ENCODE peak calls at places on chromosomes 16 and 17, in eight cellular contexts. One of them, this sample, is unnamed.

GRCh38 chr17:55812323-55812722 is 61.5 kb downstream of the PCTP start:
- DNase-seq in fibroblast of the conjunctiva: no peak
- DNase-seq in NCI-H1417: no peak
- DNase-seq in heart right ventricle: no peak
- DNase-seq in choroid plexus epithelial cell: no peak
- DNase-seq in NCI-H510A treated with DMSO at 0.1 percent for 48 hours: no peak
- DNase-seq in stimulated activated CD8-positive, alpha-beta memory T cell treated with anti-CD3 and anti-CD28 coated beads, Interleukin-4, amount 100 ng/mL, for 4 hours: no peak
- DNase-seq in Daoy: no peak
- DNase-seq in this sample: no peak

GRCh38 chr16:30723725-30724355 is 24.4 kb upstream of the PHKG2 start:
- DNase-seq in fibroblast of the conjunctiva: no peak
- DNase-seq in NCI-H1417: no peak
- DNase-seq in choroid plexus epithelial cell: no peak
- DNase-seq in Daoy: no peak
- DNase-seq in stimulated activated CD8-positive, alpha-beta memory T cell treated with anti-CD3 and anti-CD28 coated beads, Interleukin-4, amount 100 ng/mL, for 4 hours: no peak
- DNase-seq in heart right ventricle: no peak
- DNase-seq in NCI-H510A treated with DMSO at 0.1 percent for 48 hours: no peak
- DNase-seq in this sample: no peak

GRCh38 chr16:1481906-1482835 is 6.6 kb downstream of the PTX4 start:
- DNase-seq in NCI-H510A treated with DMSO at 0.1 percent for 48 hours: no peak
- DNase-seq in heart right ventricle: no peak
- DNase-seq in choroid plexus epithelial cell: no peak
- DNase-seq in NCI-H1417: no peak
- DNase-seq in stimulated activated CD8-positive, alpha-beta memory T cell treated with anti-CD3 and anti-CD28 coated beads, Interleukin-4, amount 100 ng/mL, for 4 hours: no peak
- DNase-seq in Daoy: peak
- DNase-seq in fibroblast of the conjunctiva: no peak
- DNase-seq in this sample: no peak

GRCh38 chr16:22098538-22099255 is 6.4 kb downstream of the VWA3A start:
- DNase-seq in NCI-H510A treated with DMSO at 0.1 percent for 48 hours: peak
- DNase-seq in Daoy: peak
- DNase-seq in heart right ventricle: no peak
- DNase-seq in NCI-H1417: peak
- DNase-seq in stimulated activated CD8-positive, alpha-beta memory T cell treated with anti-CD3 and anti-CD28 coated beads, Interleukin-4, amount 100 ng/mL, for 4 hours: no peak
- DNase-seq in fibroblast of the conjunctiva: peak
- DNase-seq in choroid plexus epithelial cell: peak
- DNase-seq in this sample: peak

GRCh38 chr16:24151482-24151939 is 104.6 kb upstream of the CACNG3 start:
- DNase-seq in heart right ventricle: no peak
- DNase-seq in NCI-H510A treated with DMSO at 0.1 percent for 48 hours: no peak
- DNase-seq in fibroblast of the conjunctiva: no peak
- DNase-seq in NCI-H1417: no peak
- DNase-seq in stimulated activated CD8-positive, alpha-beta memory T cell treated with anti-CD3 and anti-CD28 coated beads, Interleukin-4, amount 100 ng/mL, for 4 hours: no peak
- DNase-seq in choroid plexus epithelial cell: no peak
- DNase-seq in Daoy: peak
- DNase-seq in this sample: peak

GRCh38 chr17:78995022-78995760 is 14.4 kb downstream of the CANT1 start:
- DNase-seq in choroid plexus epithelial cell: no peak
- DNase-seq in NCI-H510A treated with DMSO at 0.1 percent for 48 hours: no peak
- DNase-seq in fibroblast of the conjunctiva: no peak
- DNase-seq in stimulated activated CD8-positive, alpha-beta memory T cell treated with anti-CD3 and anti-CD28 coated beads, Interleukin-4, amount 100 ng/mL, for 4 hours: no peak
- DNase-seq in Daoy: no peak
- DNase-seq in NCI-H1417: no peak
- DNase-seq in heart right ventricle: no peak
- DNase-seq in this sample: no peak

GRCh38 chr17:59355030-59355694 is 23.7 kb downstream of the YPEL2 start:
- DNase-seq in stimulated activated CD8-positive, alpha-beta memory T cell treated with anti-CD3 and anti-CD28 coated beads, Interleukin-4, amount 100 ng/mL, for 4 hours: no peak
- DNase-seq in NCI-H510A treated with DMSO at 0.1 percent for 48 hours: no peak
- DNase-seq in NCI-H1417: no peak
- DNase-seq in fibroblast of the conjunctiva: no peak
- DNase-seq in Daoy: no peak
- DNase-seq in heart right ventricle: no peak
- DNase-seq in choroid plexus epithelial cell: no peak
- DNase-seq in this sample: no peak

GRCh38 chr17:45294506-45294905 is 22.3 kb downstream of the MAP3K14 start:
- DNase-seq in NCI-H1417: no peak
- DNase-seq in Daoy: peak
- DNase-seq in heart right ventricle: no peak
- DNase-seq in stimulated activated CD8-positive, alpha-beta memory T cell treated with anti-CD3 and anti-CD28 coated beads, Interleukin-4, amount 100 ng/mL, for 4 hours: no peak
- DNase-seq in NCI-H510A treated with DMSO at 0.1 percent for 48 hours: no peak
- DNase-seq in choroid plexus epithelial cell: peak
- DNase-seq in fibroblast of the conjunctiva: peak
- DNase-seq in this sample: no peak

GRCh38 chr17:31251075-31251474 is 46.0 kb downstream of the OMG start:
- DNase-seq in NCI-H1417: no peak
- DNase-seq in stimulated activated CD8-positive, alpha-beta memory T cell treated with anti-CD3 and anti-CD28 coated beads, Interleukin-4, amount 100 ng/mL, for 4 hours: no peak
- DNase-seq in NCI-H510A treated with DMSO at 0.1 percent for 48 hours: no peak
- DNase-seq in Daoy: no peak
- DNase-seq in heart right ventricle: no peak
- DNase-seq in fibroblast of the conjunctiva: no peak
- DNase-seq in choroid plexus epithelial cell: peak
- DNase-seq in this sample: peak

GRCh38 chr16:81482329-81483063 is 37.9 kb downstream of the CMIP start:
- DNase-seq in NCI-H510A treated with DMSO at 0.1 percent for 48 hours: no peak
- DNase-seq in fibroblast of the conjunctiva: no peak
- DNase-seq in Daoy: no peak
- DNase-seq in choroid plexus epithelial cell: no peak
- DNase-seq in NCI-H1417: peak
- DNase-seq in heart right ventricle: no peak
- DNase-seq in stimulated activated CD8-positive, alpha-beta memory T cell treated with anti-CD3 and anti-CD28 coated beads, Interleukin-4, amount 100 ng/mL, for 4 hours: no peak
- DNase-seq in this sample: no peak

GRCh38 chr16:2287916-2288547 is 20.1 kb upstream of the RNPS1 start:
- DNase-seq in choroid plexus epithelial cell: no peak
- DNase-seq in fibroblast of the conjunctiva: no peak
- DNase-seq in stimulated activated CD8-positive, alpha-beta memory T cell treated with anti-CD3 and anti-CD28 coated beads, Interleukin-4, amount 100 ng/mL, for 4 hours: no peak
- DNase-seq in NCI-H510A treated with DMSO at 0.1 percent for 48 hours: no peak
- DNase-seq in Daoy: no peak
- DNase-seq in heart right ventricle: no peak
- DNase-seq in NCI-H1417: no peak
- DNase-seq in this sample: no peak

GRCh38 chr17:489758-490329 is 137.2 kb upstream of the RPH3AL start:
- DNase-seq in fibroblast of the conjunctiva: no peak
- DNase-seq in stimulated activated CD8-positive, alpha-beta memory T cell treated with anti-CD3 and anti-CD28 coated beads, Interleukin-4, amount 100 ng/mL, for 4 hours: no peak
- DNase-seq in Daoy: peak
- DNase-seq in NCI-H510A treated with DMSO at 0.1 percent for 48 hours: no peak
- DNase-seq in NCI-H1417: no peak
- DNase-seq in choroid plexus epithelial cell: peak
- DNase-seq in heart right ventricle: peak
- DNase-seq in this sample: no peak

GRCh38 chr17:67413399-67413798 is 36.3 kb downstream of the PITPNC1 start:
- DNase-seq in heart right ventricle: no peak
- DNase-seq in Daoy: no peak
- DNase-seq in NCI-H510A treated with DMSO at 0.1 percent for 48 hours: no peak
- DNase-seq in NCI-H1417: no peak
- DNase-seq in stimulated activated CD8-positive, alpha-beta memory T cell treated with anti-CD3 and anti-CD28 coated beads, Interleukin-4, amount 100 ng/mL, for 4 hours: no peak
- DNase-seq in choroid plexus epithelial cell: no peak
- DNase-seq in fibroblast of the conjunctiva: no peak
- DNase-seq in this sample: no peak

GRCh38 chr16:84504420-84505248 is at the start of gene MEAK7:
- DNase-seq in fibroblast of the conjunctiva: peak
- DNase-seq in Daoy: peak
- DNase-seq in heart right ventricle: peak
- DNase-seq in choroid plexus epithelial cell: peak
- DNase-seq in NCI-H510A treated with DMSO at 0.1 percent for 48 hours: peak
- DNase-seq in stimulated activated CD8-positive, alpha-beta memory T cell treated with anti-CD3 and anti-CD28 coated beads, Interleukin-4, amount 100 ng/mL, for 4 hours: peak
- DNase-seq in NCI-H1417: peak
- DNase-seq in this sample: peak

GRCh38 chr16:66444049-66444481 is 17.0 kb downstream of the BEAN1 start:
- DNase-seq in fibroblast of the conjunctiva: no peak
- DNase-seq in NCI-H510A treated with DMSO at 0.1 percent for 48 hours: no peak
- DNase-seq in NCI-H1417: no peak
- DNase-seq in choroid plexus epithelial cell: no peak
- DNase-seq in Daoy: no peak
- DNase-seq in stimulated activated CD8-positive, alpha-beta memory T cell treated with anti-CD3 and anti-CD28 coated beads, Interleukin-4, amount 100 ng/mL, for 4 hours: no peak
- DNase-seq in heart right ventricle: no peak
- DNase-seq in this sample: no peak

GRCh38 chr17:60047590-60047989 is 31.1 kb downstream of the HEATR6 start:
- DNase-seq in heart right ventricle: no peak
- DNase-seq in NCI-H1417: no peak
- DNase-seq in choroid plexus epithelial cell: no peak
- DNase-seq in NCI-H510A treated with DMSO at 0.1 percent for 48 hours: no peak
- DNase-seq in stimulated activated CD8-positive, alpha-beta memory T cell treated with anti-CD3 and anti-CD28 coated beads, Interleukin-4, amount 100 ng/mL, for 4 hours: no peak
- DNase-seq in fibroblast of the conjunctiva: no peak
- DNase-seq in Daoy: no peak
- DNase-seq in this sample: no peak

GRCh38 chr16:89187337-89188063 is 12.8 kb downstream of the SLC22A31 start:
- DNase-seq in heart right ventricle: peak
- DNase-seq in NCI-H1417: peak
- DNase-seq in NCI-H510A treated with DMSO at 0.1 percent for 48 hours: no peak
- DNase-seq in choroid plexus epithelial cell: peak
- DNase-seq in stimulated activated CD8-positive, alpha-beta memory T cell treated with anti-CD3 and anti-CD28 coated beads, Interleukin-4, amount 100 ng/mL, for 4 hours: no peak
- DNase-seq in Daoy: no peak
- DNase-seq in fibroblast of the conjunctiva: no peak
- DNase-seq in this sample: peak

GRCh38 chr17:81578038-81578441 is 25.9 kb upstream of the FAAP100 start:
- DNase-seq in NCI-H510A treated with DMSO at 0.1 percent for 48 hours: no peak
- DNase-seq in heart right ventricle: no peak
- DNase-seq in NCI-H1417: no peak
- DNase-seq in stimulated activated CD8-positive, alpha-beta memory T cell treated with anti-CD3 and anti-CD28 coated beads, Interleukin-4, amount 100 ng/mL, for 4 hours: no peak
- DNase-seq in Daoy: no peak
- DNase-seq in fibroblast of the conjunctiva: no peak
- DNase-seq in choroid plexus epithelial cell: peak
- DNase-seq in this sample: no peak

GRCh38 chr17:16449121-16449570 is 33.8 kb downstream of the TRPV2 start:
- DNase-seq in stimulated activated CD8-positive, alpha-beta memory T cell treated with anti-CD3 and anti-CD28 coated beads, Interleukin-4, amount 100 ng/mL, for 4 hours: no peak
- DNase-seq in NCI-H510A treated with DMSO at 0.1 percent for 48 hours: no peak
- DNase-seq in heart right ventricle: no peak
- DNase-seq in choroid plexus epithelial cell: peak
- DNase-seq in Daoy: no peak
- DNase-seq in fibroblast of the conjunctiva: no peak
- DNase-seq in NCI-H1417: no peak
- DNase-seq in this sample: no peak

GRCh38 chr16:2816751-2817495 is at the start of gene PRSS21:
- DNase-seq in NCI-H510A treated with DMSO at 0.1 percent for 48 hours: no peak
- DNase-seq in Daoy: no peak
- DNase-seq in fibroblast of the conjunctiva: no peak
- DNase-seq in heart right ventricle: no peak
- DNase-seq in NCI-H1417: no peak
- DNase-seq in choroid plexus epithelial cell: no peak
- DNase-seq in stimulated activated CD8-positive, alpha-beta memory T cell treated with anti-CD3 and anti-CD28 coated beads, Interleukin-4, amount 100 ng/mL, for 4 hours: no peak
- DNase-seq in this sample: peak

GRCh38 chr17:4176803-4177472 is 33.9 kb downstream of the CYB5D2 start:
- DNase-seq in NCI-H1417: no peak
- DNase-seq in heart right ventricle: no peak
- DNase-seq in stimulated activated CD8-positive, alpha-beta memory T cell treated with anti-CD3 and anti-CD28 coated beads, Interleukin-4, amount 100 ng/mL, for 4 hours: no peak
- DNase-seq in Daoy: no peak
- DNase-seq in NCI-H510A treated with DMSO at 0.1 percent for 48 hours: no peak
- DNase-seq in fibroblast of the conjunctiva: no peak
- DNase-seq in choroid plexus epithelial cell: no peak
- DNase-seq in this sample: no peak

GRCh38 chr16:85028638-85029412 is 1.2 kb downstream of the KIAA0513 start:
- DNase-seq in NCI-H510A treated with DMSO at 0.1 percent for 48 hours: no peak
- DNase-seq in fibroblast of the conjunctiva: no peak
- DNase-seq in Daoy: peak
- DNase-seq in stimulated activated CD8-positive, alpha-beta memory T cell treated with anti-CD3 and anti-CD28 coated beads, Interleukin-4, amount 100 ng/mL, for 4 hours: peak
- DNase-seq in heart right ventricle: no peak
- DNase-seq in choroid plexus epithelial cell: no peak
- DNase-seq in NCI-H1417: no peak
- DNase-seq in this sample: peak

GRCh38 chr17:81523139-81524062 is 4.8 kb upstream of the FSCN2 start:
- DNase-seq in NCI-H510A treated with DMSO at 0.1 percent for 48 hours: no peak
- DNase-seq in fibroblast of the conjunctiva: no peak
- DNase-seq in NCI-H1417: peak
- DNase-seq in stimulated activated CD8-positive, alpha-beta memory T cell treated with anti-CD3 and anti-CD28 coated beads, Interleukin-4, amount 100 ng/mL, for 4 hours: no peak
- DNase-seq in choroid plexus epithelial cell: peak
- DNase-seq in Daoy: peak
- DNase-seq in heart right ventricle: peak
- DNase-seq in this sample: peak

GRCh38 chr16:88599092-88599733 is 29.0 kb downstream of the ZC3H18 start:
- DNase-seq in NCI-H510A treated with DMSO at 0.1 percent for 48 hours: no peak
- DNase-seq in NCI-H1417: no peak
- DNase-seq in fibroblast of the conjunctiva: no peak
- DNase-seq in stimulated activated CD8-positive, alpha-beta memory T cell treated with anti-CD3 and anti-CD28 coated beads, Interleukin-4, amount 100 ng/mL, for 4 hours: no peak
- DNase-seq in heart right ventricle: peak
- DNase-seq in choroid plexus epithelial cell: peak
- DNase-seq in Daoy: no peak
- DNase-seq in this sample: no peak

GRCh38 chr17:75047398-75048098 is 523 bp downstream of the KCTD2 start:
- DNase-seq in stimulated activated CD8-positive, alpha-beta memory T cell treated with anti-CD3 and anti-CD28 coated beads, Interleukin-4, amount 100 ng/mL, for 4 hours: no peak
- DNase-seq in NCI-H510A treated with DMSO at 0.1 percent for 48 hours: no peak
- DNase-seq in choroid plexus epithelial cell: no peak
- DNase-seq in NCI-H1417: peak
- DNase-seq in heart right ventricle: peak
- DNase-seq in fibroblast of the conjunctiva: no peak
- DNase-seq in Daoy: peak
- DNase-seq in this sample: peak

GRCh38 chr16:75948886-75949285 is 222.6 kb upstream of the CPHXL start:
- DNase-seq in fibroblast of the conjunctiva: no peak
- DNase-seq in stimulated activated CD8-positive, alpha-beta memory T cell treated with anti-CD3 and anti-CD28 coated beads, Interleukin-4, amount 100 ng/mL, for 4 hours: no peak
- DNase-seq in choroid plexus epithelial cell: no peak
- DNase-seq in heart right ventricle: no peak
- DNase-seq in NCI-H510A treated with DMSO at 0.1 percent for 48 hours: no peak
- DNase-seq in NCI-H1417: no peak
- DNase-seq in Daoy: no peak
- DNase-seq in this sample: no peak

This sample was measured in NCI-H69.